ENCODE peak calls at places on chromosome 10, in nine cellular contexts. U is AG09309, J is MM.1S, G is B cell, V is esophagus squamous epithelium, H is fibroblast of pulmonary artery, K is SK-N-SH, Y is lung, M is fibroblast of lung. Q is an unnamed sample.

GRCh38 chr10:78162867-78163266 is 129.2 kb downstream of the RPS24 start:
- DNase-seq in U (no peak), J (no peak), G (no peak), V (no peak), H (no peak), K (no peak), Y (no peak), M (no peak), Q (no peak)

GRCh38 chr10:38038107-38038931 is 27.8 kb downstream of the ZNF33A start:
- DNase-seq in U (no peak), J (peak), G (no peak), V (no peak), H (peak), K (no peak), Y (no peak), M (peak), Q (no peak)

GRCh38 chr10:30058111-30058510 is 1.3 kb downstream of the JCAD start:
- DNase-seq in U (no peak), J (no peak), G (no peak), V (no peak), H (no peak), K (no peak), Y (no peak), M (no peak), Q (no peak)

GRCh38 chr10:62926407-62926806 is 110.2 kb upstream of the EGR2 start:
- DNase-seq in U (no peak), J (no peak), G (no peak), V (no peak), H (no peak), K (no peak), Y (no peak), M (no peak), Q (no peak)

GRCh38 chr10:5188358-5188757 is 3.4 kb upstream of the AKR1C8 start:
- DNase-seq in U (no peak), J (no peak), G (no peak), V (no peak), H (peak), K (no peak), Y (no peak), M (no peak), Q (no peak)

GRCh38 chr10:74968621-74969019 is 142.2 kb downstream of the KAT6B start:
- DNase-seq in U (no peak), J (no peak), G (no peak), V (no peak), H (no peak), K (no peak), Y (no peak), M (no peak), Q (no peak)

GRCh38 chr10:126908225-126908624 is 3.0 kb downstream of the DOCK1 start:
- DNase-seq in U (no peak), J (no peak), G (no peak), V (no peak), H (peak), K (no peak), Y (no peak), M (no peak), Q (no peak)

GRCh38 chr10:9331583-9332008 is 1277.1 kb downstream of the GATA3 start:
- DNase-seq in U (peak), J (peak), G (no peak), V (no peak), H (peak), K (peak), Y (no peak), M (peak), Q (peak)

GRCh38 chr10:60990663-60991062 is 46.7 kb upstream of the RHOBTB1 start:
- DNase-seq in U (no peak), J (no peak), G (no peak), V (no peak), H (no peak), K (no peak), Y (no peak), M (no peak), Q (peak)

GRCh38 chr10:27723436-27723835 is 22.2 kb downstream of the MKX start:
- DNase-seq in U (peak), J (no peak), G (no peak), V (no peak), H (no peak), K (no peak), Y (no peak), M (peak), Q (no peak)

GRCh38 chr10:34834274-34834673 is 19.2 kb upstream of the PARD3 start:
- DNase-seq in U (no peak), J (no peak), G (no peak), V (no peak), H (no peak), K (no peak), Y (no peak), M (no peak), Q (no peak)

GRCh38 chr10:125411724-125412123 is 251.4 kb upstream of the CTBP2 start:
- DNase-seq in U (peak), J (no peak), G (no peak), V (no peak), H (peak), K (no peak), Y (no peak), M (peak), Q (peak)

GRCh38 chr10:32795598-32796183 is 162.3 kb downstream of the ITGB1 start:
- DNase-seq in U (no peak), J (peak), G (no peak), V (no peak), H (peak), K (peak), Y (no peak), M (peak), Q (no peak)

GRCh38 chr10:118873738-118874105 is 119.0 kb upstream of the CACUL1 start:
- DNase-seq in U (no peak), J (no peak), G (no peak), V (no peak), H (no peak), K (no peak), Y (no peak), M (no peak), Q (no peak)

GRCh38 chr10:78318305-78318704 is 284.6 kb downstream of the RPS24 start:
- DNase-seq in U (no peak), J (no peak), G (no peak), V (no peak), H (no peak), K (no peak), Y (peak), M (no peak), Q (no peak)

GRCh38 chr10:102678842-102679289 is 34.6 kb downstream of the TRIM8 start:
- DNase-seq in U (no peak), J (peak), G (no peak), V (no peak), H (peak), K (peak), Y (peak), M (peak), Q (peak)

GRCh38 chr10:12324530-12324929 is 24.8 kb upstream of the CAMK1D start:
- DNase-seq in U (no peak), J (no peak), G (no peak), V (no peak), H (no peak), K (no peak), Y (no peak), M (no peak), Q (no peak)

GRCh38 chr10:17793041-17793440 is 16.1 kb upstream of the MRC1 start:
- DNase-seq in U (no peak), J (peak), G (no peak), V (no peak), H (no peak), K (no peak), Y (no peak), M (no peak), Q (no peak)

GRCh38 chr10:123512881-123513822 is 153.0 kb upstream of the GPR26 start:
- DNase-seq in U (no peak), J (no peak), G (no peak), V (no peak), H (no peak), K (peak), Y (no peak), M (no peak), Q (no peak)

GRCh38 chr10:78898341-78899097 is 170.2 kb upstream of the ZMIZ1 start:
- DNase-seq in U (no peak), J (no peak), G (peak), V (no peak), H (no peak), K (no peak), Y (peak), M (no peak), Q (no peak)

GRCh38 chr10:94314913-94315545 is 47.7 kb downstream of the NOC3L start:
- DNase-seq in U (peak), J (no peak), G (no peak), V (no peak), H (peak), K (peak), Y (no peak), M (peak), Q (peak)

GRCh38 chr10:13815766-13816165 is 229.0 kb downstream of the PRPF18 start:
- DNase-seq in U (no peak), J (no peak), G (no peak), V (no peak), H (peak), K (no peak), Y (no peak), M (peak), Q (peak)

GRCh38 chr10:28302012-28302667 is 724 bp downstream of the MPP7 start:
- DNase-seq in U (no peak), J (no peak), G (peak), V (no peak), H (peak), K (no peak), Y (peak), M (peak), Q (peak)

GRCh38 chr10:82813856-82814255 is 938.9 kb downstream of the NRG3 start:
- DNase-seq in U (no peak), J (no peak), G (no peak), V (no peak), H (peak), K (no peak), Y (no peak), M (peak), Q (no peak)

GRCh38 chr10:490891-491571 is 198.4 kb downstream of the DIP2C start:
- DNase-seq in U (peak), J (no peak), G (no peak), V (no peak), H (peak), K (peak), Y (no peak), M (peak), Q (peak)

GRCh38 chr10:80739963-80740715 is 202.4 kb downstream of the SH2D4B start:
- DNase-seq in U (no peak), J (no peak), G (no peak), V (no peak), H (no peak), K (no peak), Y (no peak), M (no peak), Q (no peak)

GRCh38 chr10:77027141-77027540 is 610.5 kb downstream of the KCNMA1 start:
- DNase-seq in U (no peak), J (no peak), G (no peak), V (no peak), H (no peak), K (no peak), Y (no peak), M (no peak), Q (no peak)

GRCh38 chr10:48343106-48343505 is 36.6 kb downstream of the MAPK8 start:
- DNase-seq in U (no peak), J (no peak), G (no peak), V (no peak), H (no peak), K (no peak), Y (no peak), M (no peak), Q (no peak)

GRCh38 chr10:85105614-85106013 is 777.2 kb downstream of the CCSER2 start:
- DNase-seq in U (no peak), J (no peak), G (no peak), V (no peak), H (no peak), K (peak), Y (no peak), M (no peak), Q (no peak)
- TF ChIP-seq CTCF in U (no peak), J (no peak), G (no peak), V (no peak), H (no peak), K (no peak), Y (no peak), M (no peak), Q (peak)

GRCh38 chr10:133441780-133442179 is 12.0 kb upstream of the SCART1 start:
- DNase-seq in U (no peak), J (no peak), G (no peak), V (no peak), H (no peak), K (peak), Y (peak), M (no peak), Q (no peak)
- TF ChIP-seq CTCF in U (no peak), J (no peak), G (no peak), V (no peak), H (no peak), K (no peak), Y (no peak), M (no peak), Q (no peak)

GRCh38 chr10:21496285-21497176 is 29.0 kb downstream of the SKIDA1 start:
- DNase-seq in U (no peak), J (peak), G (peak), V (no peak), H (peak), K (peak), Y (peak), M (peak), Q (no peak)
- TF ChIP-seq CTCF in U (peak), J (peak), G (no peak), V (no peak), H (peak), K (peak), Y (no peak), M (peak), Q (peak)

DNA sequence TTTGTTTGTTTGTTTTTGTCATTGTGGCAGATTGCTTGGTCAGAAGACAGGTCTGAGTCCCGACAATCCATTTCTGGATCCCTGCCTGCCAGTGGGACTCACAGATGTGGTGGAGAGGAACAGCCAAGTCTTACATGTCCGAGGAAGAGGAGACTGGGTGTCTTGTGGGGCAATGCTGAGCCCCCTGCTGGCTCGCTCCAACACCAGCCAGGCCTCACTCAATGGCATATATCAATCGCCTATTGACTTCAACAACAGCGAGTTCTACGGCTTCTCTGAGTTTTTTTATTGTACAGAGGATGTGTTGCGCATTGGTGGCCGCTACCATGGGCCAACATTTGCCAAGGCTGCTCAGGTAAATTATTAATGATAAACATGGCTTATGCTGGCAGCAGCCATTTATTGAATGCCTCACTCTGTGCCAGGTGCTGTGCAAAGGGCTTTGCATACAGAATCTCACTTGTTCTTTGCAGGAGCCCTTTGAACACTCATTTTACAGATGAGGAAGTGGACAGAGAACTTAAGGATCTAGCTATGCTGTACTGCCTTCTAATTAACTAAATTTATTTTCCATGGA is 33.3 kb downstream of the COX15 start:
- DNase-seq in U (no peak), J (no peak), G (no peak), V (no peak), H (peak), K (no peak), Y (no peak), M (no peak), Q (no peak)
- TF ChIP-seq CTCF in U (peak), J (no peak), G (no peak), V (no peak), H (peak), K (peak), Y (no peak), M (no peak), Q (peak)

GRCh38 chr10:91493313-91493712 is 83.2 kb downstream of the HECTD2 start:
- DNase-seq in U (peak), J (peak), G (no peak), V (no peak), H (peak), K (peak), Y (no peak), M (peak), Q (no peak)
- TF ChIP-seq CTCF in U (peak), J (peak), G (no peak), V (peak), H (peak), K (peak), Y (no peak), M (no peak), Q (no peak)